ENCODE peak calls at places on chromosome 16, in six cellular contexts. X is 8988T; S is stimulated activated CD8-positive, alpha-beta memory T cell treated with anti-CD3 and anti-CD28 coated beads, Interleukin-4, amount 100 ng/mL, for 4 hours; T is Daoy; L is activated T-cell treated with anti-CD3 and anti-CD28 coated beads for 1 hour; I is HT-29. K is an unnamed sample.

GRCh38 chr16:84616515-84616914 is 1.4 kb downstream of the COTL1 start:
- DNase-seq in T (no peak), S (no peak), I (peak; percentile 22), L (no peak), X (no peak), K (no peak)

GRCh38 chr16:5502467-5502869 is 404.9 kb upstream of the EEF2KMT start:
- DNase-seq in I (peak; percentile 30), X (no peak), S (no peak), L (no peak), T (no peak), K (peak; percentile 49)

GRCh38 chr16:35150805-35151312 is 1691.4 kb downstream of the TP53TG3F start:
- DNase-seq in T (no peak), L (no peak), X (no peak), S (no peak), I (no peak), K (peak; percentile 14)

GRCh38 chr16:87581867-87582220 is 20.5 kb upstream of the JPH3 start:
- DNase-seq in T (peak; percentile 95), L (no peak), X (peak; percentile 87), I (peak; percentile 44), S (no peak), K (no peak)

GRCh38 chr16:86252596-86252995 is 257.7 kb upstream of the FOXF1 start:
- DNase-seq in L (no peak), I (peak; percentile 26), X (peak; percentile 41), T (peak; percentile 55), S (no peak), K (no peak)

GRCh38 chr16:29854520-29855100 is 8.4 kb downstream of the CDIPT start:
- DNase-seq in L (no peak), X (no peak), T (no peak), S (no peak), I (no peak), K (no peak)

GRCh38 chr16:66935319-66936011 is at the start of gene CES2:
- DNase-seq in X (peak; percentile 85), I (peak; percentile 66), T (peak; percentile 41), L (no peak), S (no peak), K (peak; percentile 31)

GRCh38 chr16:2926660-2927646 is 15.2 kb downstream of the FLYWCH1 start:
- DNase-seq in L (peak; percentile 81), S (peak; percentile 67), I (peak; percentile 95), T (peak; percentile 83), X (peak; percentile 65), K (peak; percentile 93)

GRCh38 chr16:56672761-56673536 is 3.3 kb downstream of the MT1H start:
- DNase-seq in I (no peak), S (no peak), T (no peak), L (no peak), X (no peak), K (no peak)

GRCh38 chr16:54284319-54284930 is 2.2 kb downstream of the IRX3 start:
- DNase-seq in X (no peak), I (no peak), S (no peak), L (no peak), T (peak; percentile 31), K (no peak)

GRCh38 chr16:49021136-49021535 is 260.5 kb downstream of the CBLN1 start:
- DNase-seq in S (no peak), X (no peak), T (peak; percentile 28), I (no peak), L (no peak), K (no peak)

GRCh38 chr16:68752602-68753001 is 15.5 kb downstream of the CDH1 start:
- DNase-seq in I (no peak), L (no peak), T (no peak), S (no peak), X (no peak), K (no peak)

GRCh38 chr16:75014318-75014717 is 15.5 kb downstream of the ZNRF1 start:
- DNase-seq in L (no peak), S (no peak), T (no peak), I (no peak), X (no peak), K (no peak)

GRCh38 chr16:4085405-4085970 is 30.8 kb downstream of the ADCY9 start:
- DNase-seq in I (peak; percentile 1), T (no peak), L (no peak), X (no peak), S (no peak), K (no peak)

GRCh38 chr16:84462296-84463210 is 41.9 kb downstream of the MEAK7 start:
- DNase-seq in L (no peak), I (no peak), S (no peak), X (no peak), T (peak; percentile 18), K (no peak)

GRCh38 chr16:84611041-84611440 is 6.8 kb downstream of the COTL1 start:
- DNase-seq in L (no peak), I (no peak), S (no peak), X (no peak), T (no peak), K (no peak)

GRCh38 chr16:19348578-19349315 is 63.2 kb downstream of the CLEC19A start:
- DNase-seq in X (no peak), S (no peak), I (no peak), L (no peak), T (peak; percentile 54), K (peak; percentile 34)

GRCh38 chr16:2829501-2830354 is at the start of gene ZG16B:
- DNase-seq in T (peak; percentile 58), X (no peak), S (no peak), I (peak; percentile 63), L (no peak), K (no peak)